ENCODE peak calls at places on chromosomes 12 and 14, in five cellular contexts. One of them, this sample, is unnamed.

GRCh38 chr12:12983420-12984035 is 16.5 kb downstream of the HEBP1 start:
- DNase-seq in iPS-NIHi11: peak; percentile 46
- DNase-seq in K562: peak; percentile 29
- DNase-seq in GM23248: peak; percentile 81
- DNase-seq in NCI-H345: peak; percentile 22
- DNase-seq in this sample: peak; percentile 80

GRCh38 chr14:91114079-91115065 is 499 bp downstream of the DGLUCY start:
- DNase-seq in NCI-H345: peak; percentile 31
- DNase-seq in K562: peak; percentile 74
- DNase-seq in iPS-NIHi11: peak; percentile 85
- DNase-seq in GM23248: peak; percentile 75
- DNase-seq in this sample: peak; percentile 64

GRCh38 chr12:3088251-3088650 is 11.1 kb downstream of the TSPAN9 start:
- DNase-seq in K562: no peak
- DNase-seq in GM23248: peak; percentile 42
- DNase-seq in NCI-H345: no peak
- DNase-seq in iPS-NIHi11: no peak
- DNase-seq in this sample: no peak

GRCh38 chr12:1917172-1918070 is 1.0 kb downstream of the CACNA2D4 start:
- DNase-seq in GM23248: no peak
- DNase-seq in K562: peak; percentile 72
- DNase-seq in NCI-H345: no peak
- DNase-seq in iPS-NIHi11: peak; percentile 2
- DNase-seq in this sample: no peak

GRCh38 chr12:96906498-96906848 is 584 bp upstream of the NEDD1 start:
- DNase-seq in NCI-H345: peak; percentile 6
- DNase-seq in iPS-NIHi11: no peak
- DNase-seq in K562: no peak
- DNase-seq in GM23248: no peak
- DNase-seq in this sample: no peak

GRCh38 chr14:23568600-23569310 is 1.2 kb upstream of the AP1G2 start:
- DNase-seq in iPS-NIHi11: peak; percentile 43
- DNase-seq in GM23248: peak; percentile 28
- DNase-seq in NCI-H345: peak; percentile 24
- DNase-seq in K562: no peak
- DNase-seq in this sample: peak; percentile 28

GRCh38 chr12:68224613-68225285 is 861 bp downstream of the IL26 start:
- DNase-seq in iPS-NIHi11: no peak
- DNase-seq in GM23248: peak; percentile 89
- DNase-seq in K562: no peak
- DNase-seq in NCI-H345: no peak
- DNase-seq in this sample: peak; percentile 47

GRCh38 chr14:68715032-68715924 is 77.6 kb downstream of the ZFP36L1 start:
- DNase-seq in GM23248: peak; percentile 54
- DNase-seq in iPS-NIHi11: no peak
- DNase-seq in NCI-H345: no peak
- DNase-seq in K562: peak; percentile 49
- DNase-seq in this sample: no peak

GRCh38 chr12:127052491-127053232 is 1214.3 kb upstream of the TMEM132C start:
- DNase-seq in iPS-NIHi11: no peak
- DNase-seq in NCI-H345: no peak
- DNase-seq in K562: no peak
- DNase-seq in GM23248: peak; percentile 92
- DNase-seq in this sample: no peak

GRCh38 chr12:19998968-19999792 is 369.2 kb upstream of the PDE3A start:
- DNase-seq in NCI-H345: no peak
- DNase-seq in iPS-NIHi11: no peak
- DNase-seq in GM23248: no peak
- DNase-seq in K562: no peak
- DNase-seq in this sample: no peak

GRCh38 chr12:114834621-114835020 is 150.6 kb upstream of the TBX3 start:
- DNase-seq in NCI-H345: no peak
- DNase-seq in iPS-NIHi11: no peak
- DNase-seq in K562: no peak
- DNase-seq in GM23248: peak; percentile 31
- DNase-seq in this sample: peak; percentile 19

GRCh38 chr12:52364901-52365489 is 2.3 kb downstream of the KRT85 start:
- DNase-seq in GM23248: no peak
- DNase-seq in iPS-NIHi11: no peak
- DNase-seq in NCI-H345: no peak
- DNase-seq in K562: no peak
- DNase-seq in this sample: no peak

GRCh38 chr12:91901675-91902074 is 244.0 kb downstream of the BTG1 start:
- DNase-seq in GM23248: no peak
- DNase-seq in K562: no peak
- DNase-seq in iPS-NIHi11: no peak
- DNase-seq in NCI-H345: no peak
- DNase-seq in this sample: no peak

GRCh38 chr14:54322668-54323380 is 74.0 kb upstream of the CDKN3 start:
- DNase-seq in K562: no peak
- DNase-seq in iPS-NIHi11: no peak
- DNase-seq in NCI-H345: peak; percentile 20
- DNase-seq in GM23248: no peak
- DNase-seq in this sample: no peak

GRCh38 chr14:61561657-61562276 is 133.5 kb upstream of the HIF1A start:
- DNase-seq in K562: no peak
- DNase-seq in GM23248: peak; percentile 96
- DNase-seq in NCI-H345: no peak
- DNase-seq in iPS-NIHi11: peak; percentile 43
- DNase-seq in this sample: peak; percentile 96

GRCh38 chr12:12776261-12776660 is 9.2 kb upstream of the APOLD1 start:
- DNase-seq in NCI-H345: peak; percentile 35
- DNase-seq in GM23248: no peak
- DNase-seq in iPS-NIHi11: no peak
- DNase-seq in K562: no peak
- DNase-seq in this sample: no peak

GRCh38 chr12:89971880-89972279 is 263.2 kb upstream of the ATP2B1 start:
- DNase-seq in iPS-NIHi11: no peak
- DNase-seq in K562: no peak
- DNase-seq in NCI-H345: no peak
- DNase-seq in GM23248: peak; percentile 56
- DNase-seq in this sample: peak; percentile 48

GRCh38 chr12:124233846-124234620 is 60.9 kb upstream of the RFLNA start:
- DNase-seq in iPS-NIHi11: no peak
- DNase-seq in GM23248: peak; percentile 64
- DNase-seq in NCI-H345: peak; percentile 68
- DNase-seq in K562: no peak
- DNase-seq in this sample: peak; percentile 48

GRCh38 chr12:38956337-38956736 is 50.9 kb upstream of the CPNE8 start:
- DNase-seq in K562: no peak
- DNase-seq in GM23248: peak; percentile 12
- DNase-seq in iPS-NIHi11: peak; percentile 38
- DNase-seq in NCI-H345: no peak
- DNase-seq in this sample: no peak

GRCh38 chr12:2083561-2083960 is 30.8 kb downstream of the CACNA1C start:
- DNase-seq in K562: no peak
- DNase-seq in NCI-H345: peak; percentile 86
- DNase-seq in iPS-NIHi11: no peak
- DNase-seq in GM23248: peak; percentile 32
- DNase-seq in this sample: no peak

GRCh38 chr12:92041742-92042141 is 103.9 kb downstream of the BTG1 start:
- DNase-seq in NCI-H345: no peak
- DNase-seq in GM23248: no peak
- DNase-seq in iPS-NIHi11: no peak
- DNase-seq in K562: no peak
- DNase-seq in this sample: no peak

GRCh38 chr12:123934829-123935228 is 37.8 kb downstream of the CCDC92 start:
- DNase-seq in NCI-H345: no peak
- DNase-seq in GM23248: peak; percentile 64
- DNase-seq in iPS-NIHi11: no peak
- DNase-seq in K562: peak; percentile 30
- DNase-seq in this sample: no peak

GRCh38 chr12:109764776-109765492 is 51.3 kb downstream of the FAM222A start:
- DNase-seq in NCI-H345: no peak
- DNase-seq in iPS-NIHi11: no peak
- DNase-seq in GM23248: no peak
- DNase-seq in K562: no peak
- DNase-seq in this sample: no peak

GRCh38 chr12:25743679-25744078 is 190.6 kb upstream of the LMNTD1 start:
- DNase-seq in NCI-H345: no peak
- DNase-seq in K562: no peak
- DNase-seq in GM23248: peak; percentile 11
- DNase-seq in iPS-NIHi11: no peak
- DNase-seq in this sample: no peak

GRCh38 chr12:121871501-121871900 is 12.8 kb upstream of the HPD start:
- DNase-seq in NCI-H345: no peak
- DNase-seq in K562: peak; percentile 58
- DNase-seq in iPS-NIHi11: no peak
- DNase-seq in GM23248: no peak
- DNase-seq in this sample: no peak

GRCh38 chr14:105196228-105196960 is 15.3 kb upstream of the NUDT14 start:
- DNase-seq in iPS-NIHi11: peak; percentile 78
- DNase-seq in NCI-H345: no peak
- DNase-seq in GM23248: no peak
- DNase-seq in K562: peak; percentile 25
- DNase-seq in this sample: no peak

GRCh38 chr14:77714926-77715325 is 7.0 kb downstream of the SLIRP start:
- DNase-seq in NCI-H345: no peak
- DNase-seq in GM23248: no peak
- DNase-seq in K562: no peak
- DNase-seq in iPS-NIHi11: no peak
- DNase-seq in this sample: no peak

GRCh38 chr14:99677231-99677891 is 6.7 kb upstream of the CYP46A1 start:
- DNase-seq in GM23248: peak; percentile 37
- DNase-seq in iPS-NIHi11: no peak
- DNase-seq in K562: no peak
- DNase-seq in NCI-H345: no peak
- DNase-seq in this sample: no peak

GRCh38 chr14:88877192-88877591 is 52.7 kb downstream of the TTC8 start:
- DNase-seq in NCI-H345: no peak
- DNase-seq in iPS-NIHi11: no peak
- DNase-seq in GM23248: no peak
- DNase-seq in K562: no peak
- DNase-seq in this sample: no peak

GRCh38 chr12:27998170-27999110 is 25.9 kb upstream of the PTHLH start:
- DNase-seq in GM23248: no peak
- DNase-seq in iPS-NIHi11: no peak
- DNase-seq in K562: no peak
- DNase-seq in NCI-H345: no peak
- DNase-seq in this sample: no peak

GRCh38 chr12:131005161-131006035 is 51.7 kb downstream of the ADGRD1 start:
- DNase-seq in K562: no peak
- DNase-seq in iPS-NIHi11: no peak
- DNase-seq in NCI-H345: no peak
- DNase-seq in GM23248: no peak
- DNase-seq in this sample: no peak

GRCh38 chr12:52687527-52688385 is 7.5 kb upstream of the KRT1 start:
- DNase-seq in GM23248: no peak
- DNase-seq in iPS-NIHi11: no peak
- DNase-seq in NCI-H345: no peak
- DNase-seq in K562: no peak
- DNase-seq in this sample: no peak

GRCh38 chr12:69117566-69118266 is 121.7 kb upstream of the CPSF6 start:
- DNase-seq in NCI-H345: no peak
- DNase-seq in K562: no peak
- DNase-seq in iPS-NIHi11: no peak
- DNase-seq in GM23248: no peak
- DNase-seq in this sample: no peak

GRCh38 chr14:99080306-99080705 is 191.7 kb downstream of the BCL11B start:
- DNase-seq in GM23248: no peak
- DNase-seq in iPS-NIHi11: no peak
- DNase-seq in NCI-H345: no peak
- DNase-seq in K562: no peak
- DNase-seq in this sample: no peak

GRCh38 chr12:120399531-120399930 is 30.6 kb upstream of the MSI1 start:
- DNase-seq in GM23248: peak; percentile 53
- DNase-seq in NCI-H345: no peak
- DNase-seq in K562: no peak
- DNase-seq in iPS-NIHi11: no peak
- DNase-seq in this sample: peak; percentile 82

This sample was measured in adipocyte.